ENCODE peak calls at places on chromosomes 11 and 22, in five cellular contexts. C, Y, G, U and Q are unnamed samples.

GRCh38 chr11:67117667-67118058 is 1.4 kb upstream of the KDM2A start:
- DNase-seq in U (peak), Y (peak), C (peak), G (no peak), Q (peak)

GRCh38 chr11:26806209-26806608 is 84.3 kb upstream of the SLC5A12 start:
- DNase-seq in Y (no peak), C (no peak), U (no peak), G (no peak), Q (no peak)

GRCh38 chr11:119337581-119338317 is 2.9 kb downstream of the C1QTNF5 start:
- DNase-seq in C (no peak), U (peak), G (no peak), Y (no peak), Q (no peak)

GRCh38 chr22:29593923-29594322 is 9.5 kb upstream of the NF2 start:
- DNase-seq in Y (no peak), C (no peak), G (no peak), U (no peak), Q (no peak)

GRCh38 chr11:11416917-11417316 is 63.9 kb upstream of the CSNK2A3 start:
- DNase-seq in G (no peak), C (no peak), U (no peak), Y (no peak), Q (no peak)

GRCh38 chr11:64675417-64676252 is 47.4 kb downstream of the NRXN2 start:
- DNase-seq in Y (no peak), C (no peak), G (no peak), U (no peak), Q (peak)

GRCh38 chr11:3049430-3050243 is 7.6 kb downstream of the CARS1 start:
- DNase-seq in U (no peak), G (peak), C (peak), Y (no peak), Q (peak)

GRCh38 chr22:46057762-46058420 is 80.9 kb upstream of the WNT7B start:
- DNase-seq in U (no peak), C (no peak), Y (no peak), G (no peak), Q (peak)

GRCh38 chr11:134360050-134360835 is 28.5 kb downstream of the GLB1L2 start:
- DNase-seq in U (peak), G (peak), C (peak), Y (peak), Q (peak)

GRCh38 chr22:38305481-38306448 is 11.5 kb downstream of the CSNK1E start:
- DNase-seq in G (no peak), U (peak), Y (no peak), C (peak), Q (peak)

GRCh38 chr11:65528819-65529350 is 4.0 kb downstream of the SCYL1 start:
- DNase-seq in C (no peak), G (no peak), U (no peak), Y (no peak), Q (no peak)

GRCh38 chr11:118002010-118002540 is 15.9 kb downstream of the IL10RA start:
- DNase-seq in Y (no peak), U (no peak), G (no peak), C (peak), Q (no peak)